ENCODE peak calls at places on chromosomes 12 and 14, in eight cellular contexts. E is uterus, J is fibroblast of lung, C is mammary epithelial cell, A is H1, H is cardiac muscle cell, I is heart left ventricle, K is left lung. P is an unnamed sample. For H3K4me1, the result is how much of the 10 kb centered on the place peaks cover.

GRCh38 chr14:74945852-74946658 is 9.3 kb downstream of the PGF start:
- DNase-seq in A (peak), H (peak), I (peak), J (peak), E (peak), C (peak), K (peak), P (peak)

GRCh38 chr14:43479751-43480150 is 1027.3 kb downstream of the FSCB start:
- DNase-seq in E (no peak), J (no peak), K (no peak), H (no peak), I (no peak), C (no peak), A (no peak), P (no peak)

GRCh38 chr12:15830538-15830937 is 41.4 kb upstream of the EPS8 start:
- DNase-seq in A (no peak), E (no peak), I (no peak), J (peak), H (peak), C (no peak), K (no peak), P (no peak)

GRCh38 chr12:122547330-122547729 is 20.3 kb downstream of the KNTC1 start:
- DNase-seq in H (no peak), C (no peak), A (no peak), I (no peak), J (no peak), E (no peak), K (no peak), P (no peak)

GRCh38 chr12:52539024-52539820 is 13.7 kb downstream of the KRT71 start:
- DNase-seq in A (no peak), I (no peak), E (no peak), J (peak), K (no peak), C (peak), H (peak), P (no peak)

GRCh38 chr14:103542545-103543088 is 13.6 kb downstream of the TRMT61A start:
- DNase-seq in K (no peak), A (no peak), J (no peak), C (no peak), I (peak), H (no peak), E (peak), P (peak)

GRCh38 chr12:267581-268482 is 5.2 kb upstream of the SLC6A13 start:
- DNase-seq in H (no peak), A (no peak), C (peak), J (no peak), E (no peak), K (no peak), I (no peak), P (no peak)

GRCh38 chr14:90331497-90332270 is at the start of gene NRDE2:
- DNase-seq in K (peak), J (peak), H (peak), C (peak), A (peak), E (peak), I (peak), P (peak)

GRCh38 chr14:74965770-74966153 is 10.4 kb upstream of the PGF start:
- DNase-seq in C (peak), I (no peak), H (peak), J (no peak), E (no peak), K (no peak), A (no peak), P (no peak)

GRCh38 chr12:111443086-111443485 is 37.4 kb downstream of the SH2B3 start:
- DNase-seq in E (no peak), K (peak), I (no peak), A (no peak), J (no peak), H (no peak), C (no peak), P (no peak)

GRCh38 chr12:56626691-56627090 is 3.4 kb downstream of the BAZ2A start:
- DNase-seq in J (no peak), I (no peak), E (no peak), C (no peak), K (no peak), A (no peak), H (no peak), P (no peak)

GRCh38 chr14:77094672-77095284 is 3.3 kb upstream of the CIPC start:
- DNase-seq in J (peak), H (peak), E (peak), I (peak), C (peak), A (peak), K (peak), P (peak)

GRCh38 chr12:114311966-114312365 is 94.0 kb downstream of the TBX5 start:
- DNase-seq in A (no peak), C (no peak), K (no peak), E (no peak), H (no peak), I (no peak), J (peak), P (no peak)

GRCh38 chr12:96401061-96401871 is 1.0 kb upstream of the CDK17 start:
- DNase-seq in I (no peak), E (no peak), A (no peak), C (peak), J (peak), K (no peak), H (peak), P (no peak)

GRCh38 chr14:73740921-73741326 is 26.7 kb upstream of the PNMA1 start:
- DNase-seq in C (peak), J (peak), A (no peak), E (peak), H (peak), K (peak), I (peak), P (peak)

GRCh38 chr12:20946732-20947131 is 136.2 kb downstream of the SLCO1B3 start:
- DNase-seq in C (no peak), K (no peak), I (no peak), A (no peak), E (no peak), H (peak), J (no peak), P (no peak)

GRCh38 chr12:79058342-79058741 is 193.8 kb downstream of the SYT1 start:
- DNase-seq in H (peak), I (no peak), J (peak), C (peak), K (no peak), A (no peak), E (no peak), P (no peak)

GRCh38 chr12:56469007-56469930 is 891 bp downstream of the SPRYD4 start:
- DNase-seq in I (no peak), C (no peak), K (peak), H (no peak), A (no peak), E (no peak), J (no peak), P (no peak)

GRCh38 chr12:12319501-12320322 is 30.3 kb downstream of the MANSC1 start:
- DNase-seq in I (no peak), J (no peak), K (no peak), A (no peak), C (no peak), E (peak), H (peak), P (no peak)

GRCh38 chr12:104360988-104361707 is 57.6 kb downstream of the EID3 start:
- DNase-seq in C (no peak), E (no peak), J (no peak), I (no peak), K (no peak), H (peak), A (no peak), P (no peak)

GRCh38 chr12:12673296-12673695 is 22.7 kb downstream of the GPR19 start:
- DNase-seq in A (no peak), C (no peak), K (no peak), J (no peak), I (no peak), E (no peak), H (no peak), P (no peak)

GRCh38 chr12:39937119-39937518 is 168.8 kb downstream of the SLC2A13 start:
- DNase-seq in H (no peak), J (no peak), K (no peak), A (no peak), I (no peak), C (no peak), E (no peak), P (no peak)

GRCh38 chr14:33377596-33378390 is 439.1 kb downstream of the NPAS3 start:
- DNase-seq in A (no peak), J (no peak), K (no peak), I (no peak), C (no peak), H (no peak), E (no peak), P (no peak)

GRCh38 chr12:40033260-40033649 is 72.6 kb downstream of the SLC2A13 start:
- DNase-seq in H (no peak), E (no peak), C (no peak), J (no peak), A (no peak), K (no peak), I (no peak), P (no peak)

GRCh38 chr14:51283402-51283825 is 43.4 kb downstream of the TMX1 start:
- DNase-seq in C (peak), I (no peak), J (peak), A (no peak), K (no peak), E (no peak), H (peak), P (no peak)

GRCh38 chr12:127169321-127170270 is 1097.4 kb upstream of the TMEM132C start:
- DNase-seq in J (no peak), H (no peak), C (no peak), K (no peak), E (no peak), I (no peak), A (no peak), P (no peak)

GRCh38 chr12:69430942-69431603 is 39.1 kb upstream of the FRS2 start:
- DNase-seq in H (no peak), E (no peak), K (no peak), A (no peak), J (no peak), I (no peak), C (no peak), P (peak)

GRCh38 chr14:103260629-103261124 is 73.4 kb upstream of the EIF5 start:
- DNase-seq in C (peak), J (peak), K (no peak), A (no peak), E (peak), I (no peak), H (peak), P (peak)

GRCh38 chr14:88422919-88423318 is 37.5 kb downstream of the SPATA7 start:
- DNase-seq in A (no peak), H (peak), K (no peak), I (no peak), E (no peak), J (peak), C (peak), P (no peak)

GRCh38 chr14:102544745-102545460 is 35.3 kb upstream of the ANKRD9 start:
- DNase-seq in E (no peak), A (no peak), H (no peak), C (no peak), K (no peak), I (no peak), J (no peak), P (no peak)

GRCh38 chr14:29528889-29529288 is 398.8 kb downstream of the PRKD1 start:
- DNase-seq in A (no peak), K (no peak), E (no peak), C (no peak), J (no peak), H (peak), I (no peak), P (no peak)

GRCh38 chr12:34392741-34393085 is 370.4 kb downstream of the ALG10 start:
- DNase-seq in I (peak), H (no peak), E (no peak), J (no peak), A (no peak), K (no peak), C (no peak), P (peak)

GRCh38 chr14:99497894-99498293 is 16.7 kb downstream of the CCNK start:
- DNase-seq in C (no peak), H (no peak), A (no peak), E (no peak), J (no peak), K (no peak), I (no peak), P (no peak)
- TF ChIP-seq CTCF in C (no peak), H (no peak), A (no peak), E (no peak), J (no peak), K (no peak), I (no peak), P (no peak)

GRCh38 chr12:27541031-27541719 is 17.2 kb downstream of the PPFIBP1 start:
- DNase-seq in J (no peak), A (no peak), I (no peak), H (no peak), C (peak), K (no peak), E (no peak), P (no peak)

GRCh38 chr12:27535318-27535717 is 11.3 kb downstream of the PPFIBP1 start:
- DNase-seq in J (no peak), E (no peak), C (no peak), A (no peak), I (no peak), K (no peak), H (no peak), P (no peak)

GRCh38 chr12:27539191-27539631 is 15.2 kb downstream of the PPFIBP1 start:
- DNase-seq in E (no peak), J (peak), H (peak), I (no peak), A (no peak), C (no peak), K (no peak), P (no peak)

GRCh38 chr12:27534765-27535161 is 10.8 kb downstream of the PPFIBP1 start:
- DNase-seq in C (no peak), E (no peak), I (no peak), J (no peak), A (no peak), H (no peak), K (no peak), P (no peak)

GRCh38 chr12:27537855-27538675 is 14.1 kb downstream of the PPFIBP1 start:
- DNase-seq in J (no peak), I (no peak), C (no peak), K (no peak), A (no peak), E (no peak), H (no peak), P (no peak)
- H3K27ac ChIP-seq in J (peak), I (peak), C (no peak), K (no peak), A (no peak), E (peak), H (no peak), P (peak)

GRCh38 chr14:104976198-104977007 is 1.8 kb downstream of the AHNAK2 start:
- DNase-seq in E (peak), J (peak), H (peak), A (no peak), I (peak), K (peak), C (peak), P (peak)
- H3K4me1 ChIP-seq in E (half or more), J (under half), H (under half), A (under half), I (half or more), K (half or more), C (half or more), P (half or more)

GRCh38 chr12:120314220-120314619 is 12.1 kb downstream of the SIRT4 start:
- DNase-seq in C (no peak), I (no peak), K (no peak), J (no peak), A (no peak), H (peak), E (no peak), P (no peak)

GRCh38 chr12:120321382-120322202 is 6.0 kb downstream of the PLA2G1B start:
- DNase-seq in K (no peak), C (no peak), I (no peak), J (no peak), E (no peak), A (no peak), H (no peak), P (no peak)

GRCh38 chr12:120316798-120317257 is 10.8 kb downstream of the PLA2G1B start:
- DNase-seq in I (no peak), K (no peak), A (no peak), H (no peak), C (peak), E (no peak), J (no peak), P (no peak)

DNA sequence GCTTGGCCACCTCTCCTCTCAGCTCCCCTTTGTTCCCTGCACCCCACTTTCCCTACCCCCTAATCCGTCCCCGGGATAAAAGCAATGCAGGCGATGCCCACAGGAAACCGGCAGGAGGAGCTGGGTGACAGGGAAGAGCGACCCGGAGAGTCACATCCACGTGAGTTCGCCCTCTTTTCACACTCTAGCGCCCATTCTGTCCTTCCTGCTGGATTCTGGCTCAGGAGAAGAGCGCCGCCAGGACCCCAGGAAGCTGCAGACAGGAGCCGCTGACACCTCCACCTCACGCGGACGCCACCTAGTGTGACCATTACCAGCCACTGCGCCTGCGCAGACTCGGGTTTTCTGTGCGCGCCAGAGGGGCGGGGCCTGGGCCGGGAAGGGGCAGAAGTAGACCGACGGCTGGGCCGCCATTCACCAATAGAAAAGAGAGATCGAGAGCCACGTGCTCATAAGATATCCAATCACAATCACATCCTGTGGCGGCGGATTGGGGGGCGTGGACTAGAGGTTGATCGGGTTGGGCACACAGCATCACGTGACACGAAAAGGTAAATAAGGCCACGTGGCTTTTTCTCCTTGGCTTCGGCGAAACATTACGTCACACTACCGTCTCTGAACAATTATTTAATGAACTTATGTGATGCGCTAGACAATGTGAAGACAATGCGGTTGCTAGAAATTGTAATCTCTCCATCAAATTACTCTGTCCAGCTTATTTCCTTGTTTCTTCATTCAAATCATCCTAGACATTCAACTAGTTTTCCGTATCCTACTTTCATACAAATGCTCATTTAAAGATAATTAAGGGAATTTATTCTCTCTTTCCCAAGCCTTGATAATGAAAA is 10.1 kb downstream of the PLA2G1B start:
- DNase-seq in I (peak), C (peak), H (peak), A (peak), K (peak), J (peak), E (peak), P (peak)
- TF ChIP-seq CTCF in I (peak), C (peak), H (peak), A (peak), K (peak), J (peak), E (peak), P (peak)

P was measured in left ventricle myocardium inferior.